ENCODE peak calls at places on chromosome 14, in six cellular contexts. W is H9, K is IMR-90, N is fibroblast of lung, J is GM23248, Q is GM12878. U is an unnamed sample.

GRCh38 chr14:51185754-51186153 is 54.3 kb upstream of the TMX1 start:
- DNase-seq in W (no peak), K (no peak), N (no peak), J (no peak), Q (peak), U (no peak)

GRCh38 chr14:32252030-32252670 is 49.1 kb upstream of the RNU6-8 start:
- DNase-seq in W (peak), K (peak), N (peak), J (peak), Q (peak), U (peak)

GRCh38 chr14:50839696-50840095 is 8.7 kb upstream of the NIN start:
- DNase-seq in W (no peak), K (no peak), N (no peak), J (no peak), Q (no peak), U (no peak)

GRCh38 chr14:54447231-54447692 is 6.1 kb upstream of the CNIH1 start:
- DNase-seq in W (no peak), K (peak), N (no peak), J (peak), Q (no peak), U (peak)

GRCh38 chr14:30410986-30411385 is 148.0 kb upstream of the G2E3 start:
- DNase-seq in W (no peak), K (no peak), N (no peak), J (no peak), Q (no peak), U (no peak)

GRCh38 chr14:59213368-59214315 is 25.2 kb downstream of the DAAM1 start:
- DNase-seq in W (no peak), K (peak), N (peak), J (no peak), Q (no peak), U (no peak)

GRCh38 chr14:78010688-78011087 is 159.5 kb upstream of the NRXN3 start:
- DNase-seq in W (no peak), K (peak), N (peak), J (peak), Q (no peak), U (peak)

GRCh38 chr14:67525389-67525788 is 7.7 kb upstream of the PLEKHH1 start:
- DNase-seq in W (no peak), K (no peak), N (no peak), J (no peak), Q (no peak), U (no peak)

GRCh38 chr14:50529288-50530179 is 2.8 kb downstream of the MAP4K5 start:
- DNase-seq in W (no peak), K (peak), N (peak), J (peak), Q (no peak), U (peak)

GRCh38 chr14:53742226-53742607 is 214.4 kb downstream of the BMP4 start:
- DNase-seq in W (no peak), K (no peak), N (peak), J (no peak), Q (no peak), U (no peak)

GRCh38 chr14:104750658-104751057 is 2.3 kb upstream of the SIVA1 start:
- DNase-seq in W (no peak), K (no peak), N (no peak), J (no peak), Q (no peak), U (no peak)

GRCh38 chr14:61517861-61518802 is 177.2 kb upstream of the HIF1A start:
- DNase-seq in W (no peak), K (no peak), N (no peak), J (no peak), Q (peak), U (no peak)

GRCh38 chr14:104112609-104113571 is 25.5 kb upstream of the KIF26A start:
- DNase-seq in W (no peak), K (no peak), N (no peak), J (no peak), Q (no peak), U (no peak)

GRCh38 chr14:104353221-104353920 is 215.0 kb downstream of the KIF26A start:
- DNase-seq in W (peak), K (no peak), N (no peak), J (no peak), Q (no peak), U (no peak)

GRCh38 chr14:104506461-104507253 is 72.9 kb upstream of the C14orf180 start:
- DNase-seq in W (peak), K (no peak), N (no peak), J (no peak), Q (no peak), U (no peak)

GRCh38 chr14:51860836-51861583 is 598 bp downstream of the GNG2 start:
- DNase-seq in W (no peak), K (peak), N (peak), J (peak), Q (no peak), U (no peak)

GRCh38 chr14:63435838-63436237 is 107.3 kb downstream of the PPP2R5E start:
- DNase-seq in W (no peak), K (peak), N (peak), J (peak), Q (no peak), U (no peak)

GRCh38 chr14:51439896-51440295 is 199.8 kb downstream of the TMX1 start:
- DNase-seq in W (no peak), K (no peak), N (no peak), J (no peak), Q (no peak), U (no peak)

GRCh38 chr14:96117997-96118790 is 79.0 kb downstream of the C14orf132 start:
- DNase-seq in W (no peak), K (no peak), N (no peak), J (no peak), Q (no peak), U (no peak)

GRCh38 chr14:96114002-96114401 is 74.8 kb downstream of the C14orf132 start:
- DNase-seq in W (no peak), K (no peak), N (no peak), J (no peak), Q (no peak), U (no peak)

GRCh38 chr14:96120392-96120791 is 81.2 kb downstream of the C14orf132 start:
- DNase-seq in W (peak), K (no peak), N (no peak), J (no peak), Q (no peak), U (no peak)

GRCh38 chr14:96119947-96120346 is 80.8 kb downstream of the C14orf132 start:
- DNase-seq in W (no peak), K (peak), N (no peak), J (no peak), Q (no peak), U (no peak)

GRCh38 chr14:96117101-96117897 is 78.1 kb downstream of the C14orf132 start:
- DNase-seq in W (no peak), K (peak), N (peak), J (no peak), Q (no peak), U (no peak)
- H3K9ac ChIP-seq in W (no peak), K (peak), N (no peak), J (no peak), Q (no peak), U (no peak)

GRCh38 chr14:75334191-75335051 is 55.8 kb downstream of the FOS start:
- DNase-seq in W (no peak), K (peak), N (no peak), J (peak), Q (peak), U (no peak)
- H3K9ac ChIP-seq in W (no peak), K (no peak), N (no peak), J (no peak), Q (peak), U (no peak)

GRCh38 chr14:101844219-101844618 is 82.7 kb downstream of the PPP2R5C start:
- DNase-seq in W (no peak), K (no peak), N (no peak), J (no peak), Q (no peak), U (no peak)

GRCh38 chr14:101844752-101845151 is 83.2 kb downstream of the PPP2R5C start:
- DNase-seq in W (no peak), K (no peak), N (no peak), J (no peak), Q (no peak), U (no peak)

GRCh38 chr14:101845496-101845895 is 84.0 kb downstream of the PPP2R5C start:
- DNase-seq in W (no peak), K (no peak), N (no peak), J (no peak), Q (no peak), U (no peak)

GRCh38 chr14:101843665-101844064 is 82.2 kb downstream of the PPP2R5C start:
- DNase-seq in W (no peak), K (no peak), N (no peak), J (no peak), Q (peak), U (no peak)

DNA sequence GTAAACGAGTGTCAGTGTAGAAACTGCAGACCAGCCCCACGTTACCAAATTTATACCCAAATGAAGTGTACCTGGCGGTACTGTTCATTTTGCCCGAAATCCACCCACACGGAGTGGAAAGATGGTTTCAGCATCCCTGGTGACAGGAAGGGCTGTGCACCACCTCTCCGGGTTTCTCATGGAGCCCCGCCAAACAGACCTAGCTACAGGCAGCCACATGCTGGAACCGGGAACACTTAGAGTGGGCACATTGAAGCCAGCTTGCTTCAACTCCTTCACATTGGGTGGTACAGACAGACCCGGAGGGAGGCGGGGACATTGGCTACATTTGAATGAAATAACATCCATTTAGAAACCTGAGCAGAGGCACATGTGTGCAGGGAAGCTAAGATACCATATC is 84.4 kb downstream of the PPP2R5C start:
- DNase-seq in W (no peak), K (no peak), N (no peak), J (no peak), Q (no peak), U (no peak)
- H3K9ac ChIP-seq in W (no peak), K (no peak), N (no peak), J (no peak), Q (peak), U (no peak)

DNA sequence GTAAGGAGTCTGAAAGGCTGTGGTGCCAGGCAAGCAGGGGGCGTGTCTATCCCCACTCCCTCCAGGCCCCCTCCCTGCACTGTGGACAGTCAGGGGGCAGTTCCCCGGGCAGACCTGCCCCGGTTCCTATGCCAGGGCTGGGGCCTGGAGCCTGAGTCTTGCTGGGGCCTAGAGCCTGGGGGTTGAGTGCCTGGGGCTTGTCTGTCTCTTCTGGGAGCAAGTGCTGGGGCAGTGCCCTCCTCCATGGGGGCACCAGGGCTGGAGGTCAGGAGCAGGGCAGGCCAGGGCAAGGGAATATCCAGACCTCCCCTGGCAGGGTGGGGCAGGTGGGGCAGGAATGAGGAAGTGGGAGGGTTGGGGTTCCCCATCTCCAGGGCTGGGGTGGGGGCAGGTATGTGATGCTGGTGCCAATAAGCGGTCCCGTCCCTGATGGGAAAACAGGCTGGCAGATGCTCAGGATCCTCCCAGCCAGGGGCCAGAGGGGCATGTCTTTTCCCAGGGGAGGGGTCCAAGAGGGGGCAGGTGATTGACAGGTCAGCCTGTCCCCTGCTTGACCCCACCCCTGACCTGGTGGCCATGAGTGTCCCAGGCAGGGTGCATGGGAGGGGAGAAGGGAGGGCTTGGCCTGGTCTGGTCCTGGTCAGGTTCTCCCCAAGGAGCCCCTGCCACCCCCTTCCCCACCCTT is 11.8 kb upstream of the TNFAIP2 start:
- DNase-seq in W (no peak), K (no peak), N (no peak), J (no peak), Q (no peak), U (no peak)
- H3K9ac ChIP-seq in W (no peak), K (no peak), N (no peak), J (no peak), Q (peak), U (no peak)

GRCh38 chr14:93013368-93013719 is 90.4 kb downstream of the CHGA start:
- DNase-seq in W (no peak), K (peak), N (peak), J (peak), Q (no peak), U (peak)

GRCh38 chr14:93015039-93015438 is 92.1 kb downstream of the CHGA start:
- DNase-seq in W (no peak), K (no peak), N (no peak), J (no peak), Q (no peak), U (no peak)

GRCh38 chr14:93012516-93013367 is 89.8 kb downstream of the CHGA start:
- DNase-seq in W (no peak), K (no peak), N (no peak), J (peak), Q (no peak), U (no peak)

GRCh38 chr14:93015505-93015904 is 92.6 kb downstream of the CHGA start:
- DNase-seq in W (no peak), K (no peak), N (no peak), J (no peak), Q (no peak), U (no peak)

GRCh38 chr14:93014038-93015023 is 91.4 kb downstream of the CHGA start:
- DNase-seq in W (no peak), K (no peak), N (no peak), J (no peak), Q (no peak), U (no peak)
- H3K9ac ChIP-seq in W (no peak), K (no peak), N (no peak), J (peak), Q (no peak), U (no peak)

GRCh38 chr14:76997257-76997970 is 31.1 kb downstream of the IRF2BPL start:
- DNase-seq in W (no peak), K (peak), N (peak), J (peak), Q (no peak), U (peak)

GRCh38 chr14:76998777-76999366 is 29.6 kb downstream of the IRF2BPL start:
- DNase-seq in W (no peak), K (no peak), N (no peak), J (no peak), Q (no peak), U (no peak)

GRCh38 chr14:77002889-77003288 is 25.6 kb downstream of the IRF2BPL start:
- DNase-seq in W (no peak), K (no peak), N (no peak), J (no peak), Q (no peak), U (no peak)

GRCh38 chr14:77002335-77002734 is 26.2 kb downstream of the IRF2BPL start:
- DNase-seq in W (no peak), K (no peak), N (no peak), J (no peak), Q (no peak), U (no peak)

DNA sequence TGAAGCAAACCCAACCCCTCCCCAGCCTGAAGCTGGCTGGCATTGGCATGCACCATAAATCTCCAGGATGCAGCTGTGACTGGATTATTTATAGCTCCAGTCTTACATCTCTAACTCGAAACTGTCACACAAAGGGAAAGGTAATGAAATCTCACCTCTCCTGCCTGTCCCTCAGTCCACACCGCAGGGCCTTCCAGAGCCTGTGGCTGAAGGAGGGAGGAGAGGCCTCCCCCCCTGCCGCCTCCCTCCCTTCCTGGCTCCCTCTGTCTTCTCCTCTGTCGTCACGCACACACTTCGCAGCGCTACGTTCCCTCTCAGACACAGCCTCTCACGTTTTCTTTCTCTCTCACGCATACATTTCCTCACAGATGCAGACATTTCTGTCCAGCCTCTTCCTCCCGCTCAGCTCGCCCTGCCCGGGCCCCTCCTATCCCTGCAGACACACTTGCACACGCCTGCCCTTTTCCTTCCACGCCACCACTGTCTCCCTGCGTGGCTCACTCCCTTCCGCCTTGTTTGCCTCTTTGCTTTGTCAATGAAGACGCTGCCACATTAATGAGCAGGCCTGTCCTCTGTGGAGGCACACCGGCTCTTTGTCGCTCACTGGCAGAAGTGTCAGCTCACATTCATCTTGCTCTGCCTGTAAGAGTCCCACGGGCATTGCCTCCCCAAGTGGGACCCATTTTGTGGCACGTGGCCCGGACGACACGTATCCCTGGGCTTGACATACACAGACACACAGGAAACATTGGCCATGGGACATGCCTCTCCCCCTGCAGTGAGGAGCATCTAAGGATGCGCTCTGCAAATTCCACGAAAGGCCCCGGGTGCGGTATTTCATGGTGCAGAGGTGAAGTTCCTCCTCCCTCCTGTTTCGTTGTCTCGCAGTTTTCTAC is 27.9 kb downstream of the IRF2BPL start:
- DNase-seq in W (no peak), K (peak), N (peak), J (peak), Q (no peak), U (no peak)
- H3K9ac ChIP-seq in W (no peak), K (peak), N (no peak), J (peak), Q (peak), U (no peak)

GRCh38 chr14:90722590-90722989 is 93.6 kb downstream of the TTC7B start:
- DNase-seq in W (no peak), K (no peak), N (no peak), J (no peak), Q (no peak), U (no peak)

GRCh38 chr14:90730367-90730766 is 85.9 kb downstream of the TTC7B start:
- DNase-seq in W (no peak), K (no peak), N (no peak), J (no peak), Q (no peak), U (no peak)

GRCh38 chr14:90728951-90729350 is 87.3 kb downstream of the TTC7B start:
- DNase-seq in W (no peak), K (no peak), N (no peak), J (no peak), Q (no peak), U (no peak)

GRCh38 chr14:90727082-90727481 is 89.1 kb downstream of the TTC7B start:
- DNase-seq in W (no peak), K (no peak), N (no peak), J (no peak), Q (no peak), U (no peak)

GRCh38 chr14:90726656-90727055 is 89.6 kb downstream of the TTC7B start:
- DNase-seq in W (peak), K (peak), N (peak), J (peak), Q (no peak), U (peak)
- H3K9ac ChIP-seq in W (no peak), K (no peak), N (no peak), J (no peak), Q (no peak), U (no peak)

GRCh38 chr14:89293349-89293916 is 123.6 kb downstream of the FOXN3 start:
- DNase-seq in W (peak), K (no peak), N (no peak), J (no peak), Q (no peak), U (no peak)
- H3K9ac ChIP-seq in W (no peak), K (no peak), N (no peak), J (no peak), Q (no peak), U (no peak)

DNA sequence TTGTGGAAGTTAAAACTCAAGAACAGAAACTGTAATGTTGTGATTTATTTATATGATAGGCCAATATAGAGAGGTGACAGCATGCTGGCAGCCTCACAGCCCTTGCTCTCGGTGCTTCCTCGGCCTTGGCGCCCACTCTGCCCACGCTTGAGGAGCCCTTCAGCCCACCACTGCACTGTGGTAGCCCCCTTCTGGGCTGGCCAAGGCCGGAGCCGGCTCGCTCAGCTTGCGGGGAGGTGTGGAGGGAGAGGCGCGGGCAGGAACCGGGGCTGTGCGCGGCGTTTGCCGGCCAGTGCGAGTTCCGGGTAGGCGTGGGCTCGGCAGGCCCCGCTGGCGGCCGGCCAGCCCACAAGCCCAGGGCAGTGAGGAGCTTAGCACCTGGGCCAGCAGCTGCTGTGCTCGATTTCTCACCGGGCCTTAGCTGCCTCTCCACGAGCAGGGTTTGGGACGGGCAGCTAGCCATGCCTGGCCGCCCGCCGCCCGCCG is 65.8 kb upstream of the SLC8A3 start:
- DNase-seq in W (peak), K (peak), N (peak), J (peak), Q (no peak), U (peak)
- H3K9ac ChIP-seq in W (peak), K (no peak), N (no peak), J (no peak), Q (no peak), U (no peak)